ENCODE peak calls at places on chromosomes 5 and 9, in six cellular contexts. Y, X, Q, M, C and B are unnamed samples.

GRCh38 chr9:32839013-32839442 is 55.7 kb downstream of the TMEM215 start:
- DNase-seq in Y (no peak), X (no peak), Q (no peak), M (no peak), C (no peak), B (no peak)

GRCh38 chr9:100011062-100011681 is 87.6 kb downstream of the ERP44 start:
- DNase-seq in Y (peak), X (no peak), Q (no peak), M (no peak), C (peak), B (peak)

GRCh38 chr9:137902646-137903045 is 25.1 kb downstream of the CACNA1B start:
- DNase-seq in Y (no peak), X (no peak), Q (no peak), M (no peak), C (no peak), B (no peak)

GRCh38 chr5:179421156-179421895 is 76.1 kb upstream of the ADAMTS2 start:
- DNase-seq in Y (no peak), X (no peak), Q (no peak), M (no peak), C (no peak), B (peak)

GRCh38 chr5:3598725-3599282 is 3.2 kb downstream of the IRX1 start:
- DNase-seq in Y (peak), X (no peak), Q (no peak), M (no peak), C (no peak), B (no peak)

GRCh38 chr5:29963956-29964355 is 1229.5 kb upstream of the CDH6 start:
- DNase-seq in Y (no peak), X (no peak), Q (no peak), M (no peak), C (no peak), B (peak)

GRCh38 chr5:151079838-151080619 is 805 bp downstream of the TNIP1 start:
- DNase-seq in Y (peak), X (no peak), Q (no peak), M (no peak), C (peak), B (peak)

GRCh38 chr5:172093559-172093958 is 87.1 kb upstream of the FBXW11 start:
- DNase-seq in Y (no peak), X (no peak), Q (no peak), M (no peak), C (no peak), B (no peak)

GRCh38 chr9:78857371-78858225 is 560.7 kb downstream of the PSAT1 start:
- DNase-seq in Y (peak), X (no peak), Q (no peak), M (no peak), C (no peak), B (peak)

GRCh38 chr5:172437445-172438303 is 16.7 kb downstream of the SH3PXD2B start:
- DNase-seq in Y (peak), X (peak), Q (peak), M (peak), C (peak), B (peak)

GRCh38 chr9:109855540-109855939 is 75.5 kb downstream of the PALM2AKAP2 start:
- DNase-seq in Y (no peak), X (no peak), Q (no peak), M (no peak), C (no peak), B (no peak)

GRCh38 chr5:83914662-83915418 is 194.2 kb upstream of the HAPLN1 start:
- DNase-seq in Y (no peak), X (no peak), Q (no peak), M (no peak), C (peak), B (no peak)

GRCh38 chr9:20024159-20024571 is 235.3 kb upstream of the SLC24A2 start:
- DNase-seq in Y (no peak), X (no peak), Q (no peak), M (no peak), C (no peak), B (no peak)

GRCh38 chr5:56941981-56942380 is 9.9 kb downstream of the MIER3 start:
- DNase-seq in Y (no peak), X (no peak), Q (no peak), M (no peak), C (no peak), B (no peak)

GRCh38 chr9:134268308-134268724 is 57.9 kb upstream of the RXRA start:
- DNase-seq in Y (no peak), X (no peak), Q (peak), M (no peak), C (no peak), B (no peak)

GRCh38 chr5:73256462-73257260 is 83.7 kb downstream of the TMEM174 start:
- DNase-seq in Y (peak), X (no peak), Q (no peak), M (no peak), C (no peak), B (peak)

GRCh38 chr9:88998911-88999310 is 7.6 kb downstream of the S1PR3 start:
- DNase-seq in Y (no peak), X (peak), Q (peak), M (peak), C (no peak), B (no peak)

GRCh38 chr9:14320272-14321245 is 6.6 kb upstream of the NFIB start:
- DNase-seq in Y (peak), X (no peak), Q (no peak), M (no peak), C (peak), B (peak)

GRCh38 chr5:168366124-168366523 is 74.7 kb downstream of the WWC1 start:
- DNase-seq in Y (peak), X (no peak), Q (no peak), M (no peak), C (peak), B (peak)

GRCh38 chr5:124580925-124581821 is 165.3 kb downstream of the ZNF608 start:
- DNase-seq in Y (peak), X (no peak), Q (peak), M (peak), C (peak), B (no peak)

GRCh38 chr9:91392435-91392834 is 30.7 kb upstream of the AUH start:
- DNase-seq in Y (no peak), X (no peak), Q (no peak), M (no peak), C (no peak), B (no peak)

GRCh38 chr5:80083115-80083890 is 48.2 kb downstream of the THBS4 start:
- DNase-seq in Y (peak), X (no peak), Q (no peak), M (no peak), C (peak), B (peak)

GRCh38 chr5:124343451-124343867 is 403.0 kb downstream of the ZNF608 start:
- DNase-seq in Y (peak), X (no peak), Q (no peak), M (no peak), C (peak), B (peak)

GRCh38 chr5:43638107-43638506 is 35.1 kb downstream of the NNT start:
- DNase-seq in Y (no peak), X (no peak), Q (no peak), M (no peak), C (no peak), B (no peak)

GRCh38 chr9:108443278-108443633 is 412.5 kb downstream of the ACTL7B start:
- DNase-seq in Y (peak), X (no peak), Q (no peak), M (no peak), C (no peak), B (no peak)

DNA sequence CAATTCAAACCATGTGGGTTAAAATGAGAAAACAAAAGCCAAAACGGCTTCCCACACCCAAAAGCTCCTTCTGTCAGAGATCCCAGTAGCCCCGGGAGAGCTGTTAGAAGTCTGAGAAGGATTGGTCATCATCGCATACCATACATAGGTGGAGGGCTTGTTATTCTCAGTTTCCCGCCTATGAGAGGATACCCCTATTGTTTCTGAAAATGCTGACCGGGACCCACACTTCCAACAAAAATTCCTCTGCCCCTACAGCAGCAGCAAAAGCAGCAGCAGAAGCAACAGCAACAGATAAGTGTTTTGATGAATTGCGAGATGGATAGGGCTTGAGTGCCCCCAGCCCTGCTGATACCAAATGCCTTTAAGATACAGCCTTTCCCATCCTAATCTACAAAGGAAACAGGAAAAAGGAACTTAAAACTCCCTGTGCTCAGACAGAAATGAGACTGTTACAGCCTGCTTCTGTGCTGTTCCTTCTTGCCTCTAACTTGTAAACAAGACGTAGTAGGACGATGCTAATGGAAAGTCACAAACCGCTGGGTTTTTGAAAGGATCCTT is at the start of gene TEK:
- DNase-seq in Y (no peak), X (no peak), Q (no peak), M (no peak), C (no peak), B (peak)
- TF ChIP-seq CTCF in Y (no peak), X (no peak), Q (no peak), M (no peak), C (no peak), B (no peak)

GRCh38 chr9:96029722-96030515 is 154.4 kb downstream of the ERCC6L2 start:
- DNase-seq in Y (no peak), X (no peak), Q (no peak), M (no peak), C (no peak), B (no peak)

GRCh38 chr9:96022445-96023031 is 147.0 kb downstream of the ERCC6L2 start:
- DNase-seq in Y (no peak), X (peak), Q (no peak), M (no peak), C (no peak), B (no peak)

GRCh38 chr9:96025995-96026572 is 150.6 kb downstream of the ERCC6L2 start:
- DNase-seq in Y (no peak), X (no peak), Q (no peak), M (no peak), C (no peak), B (no peak)

GRCh38 chr9:96027271-96028131 is 152.0 kb downstream of the ERCC6L2 start:
- DNase-seq in Y (no peak), X (no peak), Q (no peak), M (no peak), C (no peak), B (no peak)

GRCh38 chr9:96026655-96027213 is 151.2 kb downstream of the ERCC6L2 start:
- DNase-seq in Y (no peak), X (no peak), Q (no peak), M (no peak), C (no peak), B (no peak)
- H3K4me3 ChIP-seq in Y (no peak), X (no peak), Q (no peak), M (no peak), C (no peak), B (no peak)

GRCh38 chr9:75186767-75187380 is 98.6 kb downstream of the OSTF1 start:
- DNase-seq in Y (no peak), X (no peak), Q (no peak), M (no peak), C (no peak), B (peak)
- TF ChIP-seq CTCF in Y (peak), X (peak), Q (peak), M (peak), C (peak), B (peak)

GRCh38 chr5:132260051-132260450 is 2.6 kb downstream of the PDLIM4 start:
- DNase-seq in Y (peak), X (no peak), Q (no peak), M (no peak), C (peak), B (peak)
- H3K4me3 ChIP-seq in Y (peak), X (no peak), Q (no peak), M (no peak), C (peak), B (no peak)

GRCh38 chr9:104494808-104495207 is 9.3 kb upstream of the OR13F1 start:
- DNase-seq in Y (no peak), X (no peak), Q (no peak), M (no peak), C (no peak), B (no peak)
- TF ChIP-seq CTCF in Y (peak), X (no peak), Q (no peak), M (no peak), C (peak), B (no peak)